ENCODE peak calls at places on chromosomes 2 and 18, in five cellular contexts. Q is A549, D is K562, Y is endothelial cell of umbilical vein, E is HepG2. T is an unnamed sample.
A peak's percentile ranks its signal among the peaks of the same experiment; 100 is the strongest.

GRCh38 chr2:117406443-117406842 is 408.0 kb upstream of the DDX18 start:
- DNase-seq in Y (no peak), D (no peak), E (no peak), Q (no peak), T (no peak)

GRCh38 chr2:174796319-174796771 is 32.1 kb upstream of the CHRNA1 start:
- DNase-seq in E (no peak), D (no peak), Y (no peak), Q (no peak), T (no peak)

GRCh38 chr2:118723394-118723793 is 124.1 kb downstream of the EN1 start:
- DNase-seq in Q (no peak), E (no peak), D (no peak), Y (no peak), T (no peak)

GRCh38 chr2:45220227-45220626 is 211.0 kb upstream of the SIX2 start:
- DNase-seq in E (no peak), Y (no peak), D (no peak), Q (no peak), T (peak; percentile 66)

GRCh38 chr2:8794923-8795825 is 42.2 kb downstream of the KIDINS220 start:
- DNase-seq in Q (no peak), E (no peak), Y (no peak), D (no peak), T (no peak)

GRCh38 chr2:227717687-227718567 is at the start of gene SLC19A3:
- DNase-seq in D (peak; percentile 46), E (peak; percentile 69), Q (peak; percentile 82), Y (peak; percentile 80), T (no peak)

GRCh38 chr2:189763908-189764661 is 1.5 kb upstream of the OSGEPL1 start:
- DNase-seq in Q (no peak), E (peak; percentile 10), D (no peak), Y (no peak), T (peak; percentile 21)

GRCh38 chr2:176653856-176654443 is 384.7 kb downstream of the MTX2 start:
- DNase-seq in Q (peak; percentile 44), Y (peak; percentile 86), E (peak; percentile 57), D (peak; percentile 54), T (peak; percentile 82)

GRCh38 chr2:205930209-205930608 is 155.8 kb downstream of the INO80D start:
- DNase-seq in D (no peak), E (no peak), Y (peak; percentile 83), Q (no peak), T (no peak)

GRCh38 chr2:68878753-68879152 is 7.6 kb upstream of the BMP10 start:
- DNase-seq in D (no peak), Y (peak; percentile 49), E (no peak), Q (no peak), T (no peak)

GRCh38 chr2:231068525-231069222 is 12.0 kb downstream of the PSMD1 start:
- DNase-seq in Q (peak; percentile 61), Y (peak; percentile 72), D (no peak), E (peak; percentile 87), T (peak; percentile 52)

GRCh38 chr2:203763425-203764272 is 57.2 kb downstream of the CD28 start:
- DNase-seq in D (no peak), Q (no peak), E (no peak), Y (no peak), T (no peak)

GRCh38 chr2:26845021-26845420 is 2.9 kb upstream of the DPYSL5 start:
- DNase-seq in Q (no peak), D (no peak), E (no peak), Y (no peak), T (no peak)

DNA sequence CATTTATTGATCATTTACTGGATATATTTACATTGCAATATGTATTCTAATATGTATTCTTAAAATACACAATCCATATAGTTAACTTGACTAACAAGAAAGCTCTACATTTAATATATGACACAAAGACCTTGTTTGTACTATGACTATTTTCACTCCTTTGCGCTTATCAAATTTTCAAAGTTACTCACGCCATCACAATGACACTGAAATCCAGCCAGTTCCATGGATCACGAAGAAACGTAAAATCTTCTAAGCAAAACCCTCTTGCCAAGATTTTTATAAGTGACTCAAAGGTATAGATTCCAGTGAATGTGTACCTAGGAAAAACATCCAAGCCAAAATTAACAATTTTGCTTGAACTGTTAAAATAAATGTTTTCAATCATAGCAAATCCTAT is 39.6 kb downstream of the SCN3A start:
- DNase-seq in E (no peak), Q (no peak), Y (no peak), D (no peak), T (no peak)
- TF ChIP-seq MYC in E (no peak), Q (no peak), Y (no peak), D (no peak), T (no peak)

DNA sequence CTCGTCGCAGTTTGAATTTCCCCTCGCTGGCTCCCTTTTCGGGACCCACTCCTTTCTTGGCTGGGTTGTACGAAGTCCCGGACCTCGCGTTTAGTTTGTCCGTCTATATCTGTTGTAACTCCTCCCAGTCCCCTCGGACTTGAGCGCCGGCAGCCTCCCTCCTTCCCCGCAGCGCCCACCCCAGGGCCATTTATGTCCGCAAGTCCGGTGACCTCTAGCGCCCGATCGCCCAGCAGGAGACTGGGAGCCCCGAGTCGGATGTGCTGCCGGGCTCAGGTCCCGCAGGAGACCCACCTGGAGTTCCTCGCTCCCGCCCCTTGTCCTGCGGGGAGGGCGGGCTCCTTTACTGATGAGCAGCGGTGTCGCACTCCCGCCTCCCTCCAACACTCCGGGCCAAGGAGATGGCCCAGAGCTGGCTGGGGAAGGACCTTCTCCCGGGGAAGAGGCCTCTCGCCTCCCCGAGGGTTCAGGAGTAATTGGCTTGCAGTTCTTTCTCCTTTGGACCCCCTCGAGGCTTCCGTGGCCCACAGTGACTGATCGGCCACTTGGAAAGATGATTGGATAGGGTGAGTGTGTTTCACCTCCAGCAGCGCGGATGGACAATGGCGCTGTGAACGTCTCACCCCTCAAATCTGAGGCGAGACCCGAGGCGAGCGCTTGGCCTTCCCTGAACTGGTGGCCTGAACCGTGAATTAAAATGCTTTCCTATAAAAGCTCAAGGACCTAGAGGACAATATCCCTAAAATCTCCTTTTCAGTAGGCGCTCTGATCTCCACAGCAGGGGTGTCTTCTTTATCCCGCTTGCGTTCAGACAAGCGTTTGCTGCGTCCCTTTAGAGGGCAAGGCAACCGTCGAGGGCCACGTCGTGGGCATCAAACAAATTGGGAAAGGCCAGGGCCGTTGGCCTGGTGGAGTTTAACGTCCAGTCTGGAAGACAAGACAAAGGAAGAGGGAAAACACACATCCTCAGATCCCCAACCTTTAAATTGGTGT is 978 bp upstream of the RAX start:
- DNase-seq in Y (no peak), D (no peak), E (no peak), Q (no peak), T (no peak)
- H3K4me3 ChIP-seq in Y (no peak overlapping the region), D (no peak overlapping the region), E (no peak overlapping the region), Q (peak overlapping the region; percentile 38), T (no peak overlapping the region)

DNA sequence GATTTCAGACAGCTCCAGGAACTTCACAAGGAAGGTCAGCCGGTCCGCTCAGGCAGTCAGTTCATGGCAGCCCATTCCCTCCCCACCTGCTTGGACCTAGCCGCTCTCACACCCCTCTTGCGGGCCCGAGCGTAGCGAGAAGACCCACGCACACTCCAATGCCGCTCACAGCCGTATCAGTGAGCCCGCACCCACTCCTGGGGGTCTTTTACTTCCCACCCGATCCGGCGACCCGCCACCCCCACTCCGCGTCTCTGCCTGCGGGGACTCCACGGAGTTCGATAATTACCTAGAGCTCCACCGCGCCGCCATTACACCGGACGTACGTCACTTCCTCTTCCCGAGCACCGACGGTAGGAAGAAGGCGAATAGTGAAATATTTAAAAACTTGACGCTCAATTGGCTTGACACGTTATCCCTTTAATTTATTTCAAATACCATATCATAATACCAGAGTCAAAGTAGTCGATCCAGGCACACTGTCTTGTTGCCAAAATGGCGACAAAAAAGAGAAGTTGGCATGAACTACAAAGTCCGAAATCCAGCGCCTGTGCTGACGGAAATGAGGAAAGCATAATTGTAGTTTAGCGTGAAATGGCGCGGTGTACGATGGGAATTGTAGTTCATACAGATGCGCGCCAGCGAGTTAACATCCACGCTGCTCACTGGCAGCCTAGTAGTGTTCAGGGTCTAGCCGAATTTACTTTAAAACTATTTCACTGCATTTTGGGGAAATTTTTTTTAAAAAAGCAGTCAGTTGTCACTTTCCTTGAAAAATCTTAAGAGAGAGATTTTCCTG is at the start of gene CWC22:
- DNase-seq in E (peak; percentile 93), D (peak; percentile 79), Y (peak; percentile 95), Q (peak; percentile 51), T (peak; percentile 94)
- TF ChIP-seq POLR2A in E (peak; percentile 71), D (peak; percentile 95), Y (peak; percentile 70), Q (peak; percentile 30), T (peak; percentile 52)

GRCh38 chr2:84901593-84902120 is 3.8 kb upstream of the TMSB10 start:
- DNase-seq in E (no peak), Q (no peak), D (no peak), Y (no peak), T (no peak)
- TF ChIP-seq MYC in E (no peak), Q (no peak), D (no peak), Y (no peak), T (no peak)

GRCh38 chr18:9916814-9917213 is 3.0 kb downstream of the VAPA start:
- DNase-seq in E (no peak), Q (no peak), D (no peak), Y (no peak), T (no peak)
- H3K4me3 ChIP-seq in E (no peak overlapping the region), Q (peak overlapping the region; percentile 93), D (peak overlapping the region; percentile 85), Y (no peak overlapping the region), T (peak overlapping the region; percentile 93)

GRCh38 chr18:49994410-49994809 is 181.1 kb upstream of the ACAA2 start:
- DNase-seq in Y (no peak), D (no peak), E (no peak), Q (no peak), T (no peak)

GRCh38 chr18:49988101-49988500 is 174.8 kb upstream of the ACAA2 start:
- DNase-seq in Y (no peak), Q (no peak), D (no peak), E (no peak), T (peak; percentile 22)

GRCh38 chr18:49985246-49985645 is 171.9 kb upstream of the ACAA2 start:
- DNase-seq in D (no peak), Y (no peak), Q (no peak), E (no peak), T (no peak)

GRCh38 chr18:49993299-49993698 is 180.0 kb upstream of the ACAA2 start:
- DNase-seq in E (no peak), Q (no peak), Y (no peak), D (no peak), T (no peak)

GRCh38 chr18:49988733-49989132 is 175.4 kb upstream of the ACAA2 start:
- DNase-seq in E (no peak), D (no peak), Q (no peak), Y (no peak), T (no peak)
- TF ChIP-seq POLR2A in E (no peak), D (no peak), Q (no peak), Y (no peak), T (no peak)

GRCh38 chr18:59323931-59324622 is 5.6 kb upstream of the CPLX4 start:
- DNase-seq in Q (no peak), D (no peak), Y (no peak), E (no peak), T (no peak)
- TF ChIP-seq MYC in Q (no peak), D (no peak), Y (no peak), E (no peak), T (no peak)

DNA sequence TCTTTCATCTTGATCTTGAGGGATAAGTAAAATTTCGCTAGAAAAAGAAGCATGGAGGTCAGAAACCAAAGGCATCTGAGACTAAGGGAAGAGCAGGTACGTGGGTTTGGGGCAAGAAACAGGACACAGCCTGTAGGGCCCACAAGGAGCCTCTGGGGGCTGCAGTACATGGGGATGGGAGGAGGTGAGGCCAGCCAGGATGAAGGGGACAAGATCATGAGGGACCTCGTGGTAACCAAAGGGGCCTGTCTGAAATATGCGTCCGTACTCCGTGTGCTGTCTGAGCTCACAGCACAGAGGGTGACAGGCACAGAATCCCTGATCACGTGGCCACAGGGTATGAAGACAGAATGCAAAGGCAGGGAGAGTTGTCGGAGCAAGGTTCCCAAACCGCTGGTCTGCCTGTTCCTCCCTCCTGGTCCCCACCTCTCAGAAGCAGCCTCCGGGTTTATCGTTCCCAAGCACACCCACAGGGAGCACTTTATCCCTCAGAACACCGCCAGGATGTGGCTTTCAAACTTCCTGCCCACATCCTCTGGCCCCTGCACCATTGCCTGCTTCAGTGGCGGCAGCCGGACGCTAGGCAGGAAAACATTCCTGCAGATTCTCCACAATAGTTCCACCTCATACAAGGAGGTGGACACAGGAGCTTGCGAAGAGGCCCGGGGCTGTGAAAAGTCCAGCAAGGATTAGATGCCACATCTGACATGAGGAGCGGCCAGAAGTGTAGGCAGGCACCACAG is 12.0 kb downstream of the TMEM163 start:
- DNase-seq in Q (no peak), E (peak; percentile 35), Y (peak; percentile 66), D (peak; percentile 60), T (peak; percentile 36)
- H3K4me3 ChIP-seq in Q (no peak overlapping the region), E (peak overlapping the region; percentile 24), Y (no peak overlapping the region), D (no peak overlapping the region), T (no peak overlapping the region)